ENCODE peak calls at places on chromosome 3, in five cellular contexts. P is frontal cortex, T is DMS79, R is foreskin fibroblast, Y is iris pigment epithelial cell. F is an unnamed sample.

GRCh38 chr3:155233213-155233612 is 60.3 kb downstream of the STRIT1 start:
- DNase-seq in P (peak; percentile 1), T (no peak), R (peak; percentile 96), Y (peak; percentile 72), F (no peak)

GRCh38 chr3:35200056-35200455 is 439.3 kb upstream of the ARPP21 start:
- DNase-seq in P (no peak), T (no peak), R (peak; percentile 38), Y (peak; percentile 38), F (no peak)

GRCh38 chr3:81308296-81308695 is 453.1 kb downstream of the GBE1 start:
- DNase-seq in P (no peak), T (no peak), R (peak; percentile 39), Y (peak; percentile 87), F (no peak)

GRCh38 chr3:153160451-153161137 is 1.4 kb upstream of the RAP2B start:
- DNase-seq in P (peak; percentile 54), T (no peak), R (peak; percentile 94), Y (peak; percentile 87), F (no peak)

GRCh38 chr3:183774631-183775030 is 50.7 kb downstream of the MAP6D1 start:
- DNase-seq in P (no peak), T (no peak), R (no peak), Y (peak; percentile 87), F (no peak)

GRCh38 chr3:78703944-78704343 is 1063.9 kb downstream of the ROBO1 start:
- DNase-seq in P (no peak), T (no peak), R (peak; percentile 12), Y (no peak), F (no peak)

GRCh38 chr3:141859651-141860050 is 16.8 kb upstream of the ATP1B3 start:
- DNase-seq in P (no peak), T (no peak), R (no peak), Y (no peak), F (no peak)

GRCh38 chr3:13881536-13882410 is 1.9 kb upstream of the WNT7A start:
- DNase-seq in P (no peak), T (no peak), R (no peak), Y (no peak), F (no peak)

GRCh38 chr3:103126111-103126510 is 691.3 kb downstream of the ZPLD1 start:
- DNase-seq in P (no peak), T (no peak), R (no peak), Y (no peak), F (no peak)

GRCh38 chr3:141895731-141896130 is 19.3 kb downstream of the ATP1B3 start:
- DNase-seq in P (no peak), T (no peak), R (no peak), Y (no peak), F (no peak)

GRCh38 chr3:31240466-31240865 is 292.3 kb upstream of the STT3B start:
- DNase-seq in P (no peak), T (no peak), R (no peak), Y (no peak), F (no peak)

GRCh38 chr3:11250902-11251806 is 21.0 kb upstream of the ATG7 start:
- DNase-seq in P (no peak), T (no peak), R (no peak), Y (peak; percentile 36), F (no peak)

GRCh38 chr3:188259191-188259590 is 105.2 kb downstream of the LPP start:
- DNase-seq in P (no peak), T (no peak), R (no peak), Y (no peak), F (no peak)

GRCh38 chr3:194421-194820 is 2.1 kb upstream of the CHL1 start:
- DNase-seq in P (no peak), T (no peak), R (no peak), Y (no peak), F (no peak)

GRCh38 chr3:4734454-4734853 is 241.3 kb downstream of the ITPR1 start:
- DNase-seq in P (no peak), T (no peak), R (no peak), Y (no peak), F (peak; percentile 21)

GRCh38 chr3:138113309-138113708 is 2.1 kb downstream of the DZIP1L start:
- DNase-seq in P (no peak), T (peak; percentile 82), R (no peak), Y (no peak), F (no peak)

GRCh38 chr3:64300790-64301423 is 75.6 kb upstream of the PRICKLE2 start:
- DNase-seq in P (no peak), T (no peak), R (peak; percentile 88), Y (peak; percentile 70), F (no peak)

GRCh38 chr3:195156286-195156890 is 114.6 kb downstream of the XXYLT1 start:
- DNase-seq in P (peak; percentile 46), T (no peak), R (no peak), Y (no peak), F (no peak)

GRCh38 chr3:160480931-160481330 is 31.3 kb upstream of the TRIM59 start:
- DNase-seq in P (no peak), T (no peak), R (no peak), Y (peak; percentile 58), F (no peak)

GRCh38 chr3:195148553-195148952 is 122.4 kb downstream of the XXYLT1 start:
- DNase-seq in P (no peak), T (no peak), R (peak; percentile 60), Y (no peak), F (no peak)

GRCh38 chr3:81218023-81218422 is 543.4 kb downstream of the GBE1 start:
- DNase-seq in P (no peak), T (no peak), R (peak; percentile 44), Y (peak; percentile 63), F (no peak)

F was measured in NCI-H187 treated with DMSO at 0.1 percent for 48 hours.